ENCODE peak calls at places on chromosomes 6 and 20, in ten cellular contexts. U, M, Q, A, N, X, E, D, T and L are unnamed samples.

GRCh38 chr20:58634818-58635665 is 16.0 kb upstream of the STX16 start:
- DNase-seq in U (no peak), M (no peak), Q (no peak), A (no peak), N (no peak), X (no peak), E (no peak), D (no peak), T (no peak), L (no peak)

GRCh38 chr6:33080127-33081089 is 4.6 kb downstream of the HLA-DPB1 start:
- DNase-seq in U (peak), M (peak), Q (no peak), A (peak), N (peak), X (no peak), E (no peak), D (peak), T (peak), L (no peak)

GRCh38 chr20:46027245-46027853 is 1.7 kb upstream of the SLC12A5 start:
- DNase-seq in U (peak), M (no peak), Q (no peak), A (no peak), N (peak), X (no peak), E (no peak), D (peak), T (no peak), L (no peak)

GRCh38 chr20:53597085-53597482 is 3.4 kb upstream of the ZNF217 start:
- DNase-seq in U (no peak), M (no peak), Q (no peak), A (no peak), N (no peak), X (no peak), E (no peak), D (no peak), T (no peak), L (no peak)

GRCh38 chr6:2630362-2630761 is 120.4 kb downstream of the MYLK4 start:
- DNase-seq in U (peak), M (no peak), Q (no peak), A (peak), N (no peak), X (no peak), E (no peak), D (peak), T (peak), L (no peak)

GRCh38 chr6:125041740-125042459 is 79.7 kb downstream of the RNF217 start:
- DNase-seq in U (peak), M (no peak), Q (peak), A (no peak), N (no peak), X (no peak), E (no peak), D (no peak), T (no peak), L (no peak)

GRCh38 chr6:31356216-31356945 is 598 bp downstream of the HLA-B start:
- DNase-seq in U (peak), M (no peak), Q (peak), A (peak), N (peak), X (no peak), E (no peak), D (peak), T (no peak), L (peak)

GRCh38 chr6:31676904-31677303 is 4.0 kb downstream of the LY6G5C start:
- DNase-seq in U (no peak), M (no peak), Q (no peak), A (no peak), N (no peak), X (no peak), E (no peak), D (no peak), T (no peak), L (no peak)

GRCh38 chr20:1499528-1500420 is 8.6 kb upstream of the SIRPB2 start:
- DNase-seq in U (no peak), M (no peak), Q (no peak), A (no peak), N (no peak), X (no peak), E (no peak), D (no peak), T (no peak), L (no peak)

GRCh38 chr20:57810511-57811372 is 100.9 kb upstream of the PMEPA1 start:
- DNase-seq in U (no peak), M (no peak), Q (no peak), A (no peak), N (no peak), X (no peak), E (no peak), D (peak), T (no peak), L (no peak)